ENCODE peak calls at places on chromosomes 7 and 10, in four cellular contexts. B is activated CD8-positive, alpha-beta T cell treated with anti-CD3 and anti-CD28 coated beads for 36 hours; O is Peyer's patch; V is epithelial cell of esophagus. J is an unnamed sample.

GRCh38 chr7:131692131-131692960 is 135.9 kb upstream of the PODXL start:
- DNase-seq in V (peak), B (peak), O (no peak), J (peak)

GRCh38 chr7:41911792-41912191 is 208.9 kb upstream of the INHBA start:
- DNase-seq in B (peak), O (no peak), V (peak), J (no peak)

GRCh38 chr10:7533657-7534479 is 123.0 kb upstream of the SFMBT2 start:
- DNase-seq in O (no peak), B (no peak), V (no peak), J (no peak)

GRCh38 chr7:63900394-63901203 is 98.0 kb upstream of the ZNF722 start:
- DNase-seq in B (peak), O (peak), V (peak), J (peak)

GRCh38 chr10:15881542-15881941 is 21.2 kb upstream of the MINDY3 start:
- DNase-seq in V (no peak), O (no peak), B (no peak), J (no peak)

GRCh38 chr7:134365341-134366054 is 48.8 kb upstream of the SLC35B4 start:
- DNase-seq in O (no peak), B (no peak), V (peak), J (no peak)

GRCh38 chr10:6203331-6204062 is 765 bp downstream of the PFKFB3 start:
- DNase-seq in B (no peak), O (peak), V (peak), J (no peak)

GRCh38 chr10:78817361-78817760 is 251.4 kb upstream of the ZMIZ1 start:
- DNase-seq in B (no peak), O (no peak), V (no peak), J (no peak)

GRCh38 chr7:48170506-48170905 is 752 bp upstream of the ABCA13 start:
- DNase-seq in V (no peak), B (no peak), O (no peak), J (no peak)

GRCh38 chr10:58152698-58153263 is 114.9 kb downstream of the IPMK start:
- DNase-seq in V (peak), B (peak), O (no peak), J (no peak)

GRCh38 chr10:64103750-64104149 is 582.5 kb downstream of the REEP3 start:
- DNase-seq in B (no peak), O (no peak), V (no peak), J (no peak)

GRCh38 chr7:40815512-40815911 is 680.7 kb downstream of the SUGCT start:
- DNase-seq in V (peak), B (no peak), O (no peak), J (no peak)

GRCh38 chr7:34039033-34039432 is 133.7 kb downstream of the BMPER start:
- DNase-seq in O (no peak), V (no peak), B (no peak), J (no peak)

GRCh38 chr10:130045091-130045652 is 65.5 kb downstream of the C10orf143 start:
- DNase-seq in B (no peak), O (no peak), V (no peak), J (no peak)

GRCh38 chr7:45026984-45027773 is 27.2 kb downstream of the CCM2 start:
- DNase-seq in B (peak), O (peak), V (peak), J (no peak)

GRCh38 chr7:27329917-27330316 is 87.3 kb downstream of the EVX1 start:
- DNase-seq in V (no peak), B (no peak), O (no peak), J (no peak)
- TF ChIP-seq CTCF in V (peak), B (no peak), O (peak), J (no peak)

DNA sequence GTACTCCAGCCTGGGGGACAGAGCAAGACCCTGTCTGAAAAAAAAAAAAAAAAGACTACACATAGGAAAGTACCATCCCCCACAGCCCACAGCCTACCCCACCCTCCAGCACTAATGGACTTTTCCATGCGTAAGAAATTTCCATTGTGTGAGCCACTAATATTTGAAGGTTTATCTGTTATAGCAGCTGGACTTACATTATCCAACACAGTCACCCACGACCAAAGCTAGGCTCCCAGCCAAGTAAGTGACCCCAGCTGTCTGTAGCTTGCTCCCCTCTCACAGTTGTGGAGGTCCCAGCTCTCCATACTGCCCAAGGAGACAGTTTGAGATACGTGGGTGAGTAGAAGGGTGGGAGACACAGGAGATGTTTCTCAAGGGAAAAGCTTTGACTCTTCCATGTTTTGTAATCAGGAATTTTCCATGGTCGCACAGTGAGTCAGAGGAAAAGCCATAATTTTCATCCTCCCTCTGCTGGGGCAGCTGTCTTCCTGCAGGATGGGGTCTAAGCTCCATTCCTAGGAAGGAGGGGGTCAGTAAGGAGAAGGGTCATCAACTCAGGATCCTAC is 57.4 kb downstream of the CAV1 start:
- DNase-seq in B (no peak), V (no peak), O (no peak), J (no peak)
- TF ChIP-seq CTCF in B (no peak), V (peak), O (no peak), J (peak)

DNA sequence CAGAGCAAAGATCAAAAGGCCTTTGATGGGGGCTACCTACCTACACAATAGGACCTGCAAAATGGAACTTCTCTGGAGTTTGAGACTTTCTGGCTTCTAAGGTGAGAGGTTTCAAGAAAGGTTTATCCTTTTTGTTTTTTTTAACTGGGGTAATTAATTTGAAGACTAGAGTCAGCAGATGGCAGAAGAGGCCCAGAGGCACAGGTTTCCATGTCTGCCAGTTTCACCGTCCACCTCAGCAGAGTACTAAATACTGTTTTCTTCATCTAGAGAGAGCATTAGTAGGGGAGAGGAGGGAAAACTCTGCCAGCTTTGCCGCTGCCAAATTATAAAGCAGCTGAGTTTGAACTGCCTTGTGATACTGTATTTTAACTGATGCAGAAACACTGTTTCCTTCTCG is 138.7 kb downstream of the SLC25A13 start:
- DNase-seq in V (peak), B (no peak), O (no peak), J (no peak)
- TF ChIP-seq CTCF in V (peak), B (no peak), O (no peak), J (no peak)

DNA sequence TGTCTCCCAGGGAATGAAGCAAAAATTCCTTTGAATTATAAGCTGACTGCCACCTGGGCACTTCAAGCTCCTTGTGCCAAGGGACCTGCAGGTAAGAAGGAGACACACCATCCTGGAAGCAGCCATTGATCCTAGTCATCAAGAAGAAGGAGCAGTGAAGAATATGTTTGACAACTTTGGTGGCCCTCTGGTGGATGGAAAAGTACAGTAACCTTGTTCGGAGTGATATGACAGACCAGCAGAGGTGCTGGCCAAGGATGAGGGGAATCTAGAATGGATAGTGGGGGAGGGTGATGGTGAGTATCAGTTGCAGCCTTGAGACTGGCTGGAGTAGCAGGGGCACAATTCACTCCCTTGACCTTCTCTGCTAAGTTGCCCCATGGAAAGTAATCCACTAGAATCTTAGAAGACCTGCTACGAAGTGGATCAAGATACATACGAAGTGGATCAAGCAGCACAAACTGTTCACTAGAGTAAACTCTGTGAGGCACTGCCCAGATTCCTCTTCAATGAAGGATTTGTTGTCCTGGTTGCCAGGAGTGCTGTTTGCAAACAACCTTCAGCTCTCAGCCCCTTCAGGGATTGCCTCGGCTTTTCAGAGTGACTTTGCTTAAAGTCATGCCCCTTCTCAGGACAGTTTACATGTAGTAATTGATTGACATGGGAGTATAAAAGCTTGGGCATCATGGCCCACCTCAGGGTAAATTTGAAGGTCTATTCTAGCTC is 44.8 kb upstream of the ORC5 start:
- DNase-seq in V (peak), B (no peak), O (no peak), J (no peak)
- TF ChIP-seq CTCF in V (no peak), B (no peak), O (no peak), J (no peak)

GRCh38 chr10:10680496-10680895 is 337.2 kb upstream of the CELF2 start:
- DNase-seq in V (no peak), B (no peak), O (no peak), J (no peak)

GRCh38 chr10:10677479-10677878 is 340.2 kb upstream of the CELF2 start:
- DNase-seq in V (peak), O (no peak), B (peak), J (no peak)
- TF ChIP-seq CTCF in V (peak), O (peak), B (peak), J (peak)

GRCh38 chr10:19713800-19714525 is 102.3 kb upstream of the PLXDC2 start:
- DNase-seq in B (no peak), O (no peak), V (no peak), J (no peak)
- TF ChIP-seq CTCF in B (no peak), O (no peak), V (no peak), J (no peak)

DNA sequence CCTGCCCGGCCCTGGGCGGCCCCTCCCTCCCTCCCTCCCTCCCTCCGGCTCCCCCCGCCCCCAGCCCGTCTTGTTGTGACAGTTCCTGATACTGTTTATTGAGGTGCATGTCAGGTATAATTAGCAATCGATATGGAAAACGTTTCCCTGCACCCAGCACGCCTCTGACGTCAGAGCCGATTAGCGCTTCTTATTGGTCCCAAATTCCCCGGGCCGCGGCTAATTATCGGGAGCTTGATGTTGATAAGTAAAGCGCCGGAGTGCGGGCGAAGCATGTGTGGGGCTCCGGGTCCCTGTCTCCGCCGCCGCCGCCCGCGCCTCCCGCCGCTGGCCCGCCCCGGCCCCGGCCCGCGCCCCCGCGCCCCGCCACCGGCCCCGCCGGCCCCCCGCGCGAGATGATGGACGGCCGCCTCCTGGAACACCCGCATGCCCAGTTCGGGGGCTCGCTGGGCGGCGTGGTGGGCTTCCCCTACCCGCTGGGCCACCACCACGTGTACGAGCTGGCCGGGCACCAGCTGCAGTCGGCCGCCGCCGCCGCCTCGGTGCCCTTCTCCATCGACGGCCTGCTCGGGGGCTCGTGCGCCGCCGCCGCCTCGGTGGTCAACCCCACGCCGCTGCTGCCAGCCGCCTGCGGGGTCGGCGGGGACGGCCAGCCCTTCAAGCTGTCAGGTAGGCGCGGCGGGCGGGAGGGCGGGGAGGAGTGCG is at the start of gene UNCX:
- DNase-seq in V (no peak), B (no peak), O (no peak), J (no peak)
- TF ChIP-seq CTCF in V (no peak), B (no peak), O (no peak), J (no peak)

DNA sequence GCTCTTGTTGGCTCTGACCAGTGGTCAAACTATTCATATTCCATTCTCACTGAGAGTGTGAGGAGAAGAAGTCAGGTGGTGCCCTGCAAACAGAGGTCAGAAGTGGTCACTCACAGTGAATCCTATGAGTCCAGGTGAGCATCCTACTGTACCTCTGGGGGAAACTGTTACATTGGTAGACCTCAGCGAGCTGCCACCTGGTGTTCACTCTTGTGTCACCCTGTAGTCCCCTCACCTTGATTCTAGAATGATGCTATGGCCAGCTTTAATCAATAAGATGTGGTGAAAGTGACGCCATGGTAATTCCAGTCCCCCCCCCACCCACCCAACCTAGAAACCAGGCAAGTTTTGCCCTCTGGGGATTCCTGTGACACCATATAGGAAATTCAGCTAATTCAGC is 1.2 kb upstream of the AMPH start:
- DNase-seq in V (no peak), O (no peak), B (peak), J (no peak)
- TF ChIP-seq CTCF in V (no peak), O (no peak), B (peak), J (no peak)